ENCODE peak calls at places on chromosomes 2 and 18, in eight cellular contexts. P is choroid plexus epithelial cell, R is endothelial cell of umbilical vein, D is cardiac muscle cell, X is K562, G is pancreas, W is esophagus squamous epithelium, E is mucosa of descending colon. O is an unnamed sample.
A peak's percentile ranks its signal among the peaks of the same experiment; 100 is the strongest.

GRCh38 chr2:10380048-10380926 is 67.8 kb downstream of the ODC1 start:
- DNase-seq in P (peak; percentile 40), R (no peak), D (no peak), X (no peak), G (no peak), W (no peak), E (no peak), O (no peak)

GRCh38 chr2:24022324-24022974 is 12.6 kb downstream of the MFSD2B start:
- DNase-seq in P (no peak), R (no peak), D (no peak), X (no peak), G (no peak), W (no peak), E (no peak), O (no peak)

GRCh38 chr2:58967736-58968135 is 726.6 kb upstream of the FANCL start:
- DNase-seq in P (no peak), R (no peak), D (no peak), X (no peak), G (no peak), W (no peak), E (no peak), O (no peak)

GRCh38 chr18:8988262-8988871 is 114.1 kb upstream of the NDUFV2 start:
- DNase-seq in P (peak; percentile 78), R (peak; percentile 62), D (peak; percentile 72), X (peak; percentile 56), G (peak; percentile 66), W (no peak), E (peak; percentile 58), O (peak; percentile 77)

GRCh38 chr2:71925268-71926097 is 222.2 kb downstream of the CYP26B1 start:
- DNase-seq in P (peak; percentile 52), R (no peak), D (no peak), X (no peak), G (no peak), W (no peak), E (no peak), O (no peak)

GRCh38 chr18:23943903-23944624 is 70.5 kb upstream of the TTC39C start:
- DNase-seq in P (peak; percentile 66), R (no peak), D (no peak), X (no peak), G (no peak), W (no peak), E (no peak), O (peak; percentile 69)

GRCh38 chr2:16652296-16653082 is 13.1 kb downstream of the CYRIA start:
- DNase-seq in P (peak; percentile 77), R (no peak), D (no peak), X (no peak), G (no peak), W (no peak), E (no peak), O (peak; percentile 9)

GRCh38 chr2:145200307-145200706 is 680.4 kb upstream of the ZEB2 start:
- DNase-seq in P (no peak), R (no peak), D (no peak), X (no peak), G (no peak), W (no peak), E (no peak), O (no peak)

GRCh38 chr2:120100627-120101026 is 87.8 kb downstream of the EPB41L5 start:
- DNase-seq in P (no peak), R (no peak), D (no peak), X (no peak), G (no peak), W (no peak), E (no peak), O (no peak)

GRCh38 chr2:64819774-64820688 is 166.3 kb upstream of the SERTAD2 start:
- DNase-seq in P (no peak), R (no peak), D (no peak), X (no peak), G (no peak), W (no peak), E (no peak), O (no peak)

GRCh38 chr2:74441111-74441689 is 537 bp downstream of the RTKN start:
- DNase-seq in P (no peak), R (no peak), D (no peak), X (no peak), G (no peak), W (no peak), E (no peak), O (no peak)

GRCh38 chr2:74439373-74440004 is 2.2 kb downstream of the RTKN start:
- DNase-seq in P (no peak), R (no peak), D (no peak), X (no peak), G (no peak), W (no peak), E (no peak), O (no peak)

GRCh38 chr2:74440378-74441110 is 1.2 kb downstream of the RTKN start:
- DNase-seq in P (peak; percentile 77), R (peak; percentile 89), D (peak; percentile 95), X (peak; percentile 98), G (peak; percentile 92), W (no peak), E (peak; percentile 91), O (peak; percentile 80)

GRCh38 chr2:74438248-74438647 is 3.5 kb downstream of the RTKN start:
- DNase-seq in P (no peak), R (no peak), D (no peak), X (no peak), G (no peak), W (no peak), E (peak; percentile 3), O (no peak)

GRCh38 chr2:74440005-74440377 is 1.7 kb downstream of the RTKN start:
- DNase-seq in P (peak; percentile 46), R (peak; percentile 44), D (peak; percentile 50), X (peak; percentile 49), G (no peak), W (no peak), E (peak; percentile 70), O (peak; percentile 62)
- H3K4me3 ChIP-seq in P (peak overlapping the region; percentile 68), R (peak overlapping the region; percentile 47), D (peak overlapping the region; percentile 41), X (peak overlapping the region; percentile 41), G (peak overlapping the region; percentile 70), W (peak overlapping the region; percentile 58), E (no peak overlapping the region), O (peak overlapping the region; percentile 76)

GRCh38 chr2:14134737-14135136 is 497.8 kb upstream of the LRATD1 start:
- DNase-seq in P (no peak), R (no peak), D (no peak), X (no peak), G (no peak), W (no peak), E (no peak), O (no peak)

GRCh38 chr2:14132386-14132785 is 500.1 kb upstream of the LRATD1 start:
- DNase-seq in P (no peak), R (no peak), D (no peak), X (no peak), G (no peak), W (no peak), E (no peak), O (no peak)

GRCh38 chr2:14140009-14140408 is 492.5 kb upstream of the LRATD1 start:
- DNase-seq in P (no peak), R (no peak), D (no peak), X (no peak), G (no peak), W (no peak), E (no peak), O (no peak)

GRCh38 chr2:14136030-14136429 is 496.5 kb upstream of the LRATD1 start:
- DNase-seq in P (no peak), R (no peak), D (no peak), X (no peak), G (no peak), W (no peak), E (no peak), O (no peak)

GRCh38 chr2:14137643-14138042 is 494.9 kb upstream of the LRATD1 start:
- DNase-seq in P (peak; percentile 3), R (no peak), D (peak; percentile 33), X (no peak), G (no peak), W (no peak), E (no peak), O (no peak)
- TF ChIP-seq CTCF in P (peak; percentile 26), R (no peak), D (no peak), X (no peak), G (no peak), W (no peak), E (no peak), O (no peak)

GRCh38 chr2:78541451-78542267 is 483.8 kb upstream of the REG3G start:
- DNase-seq in P (no peak), R (no peak), D (no peak), X (peak; percentile 54), G (no peak), W (no peak), E (no peak), O (no peak)
- H3K4me3 ChIP-seq in P (no peak overlapping the region), R (no peak overlapping the region), D (no peak overlapping the region), X (peak overlapping the region; percentile 62), G (no peak overlapping the region), W (no peak overlapping the region), E (no peak overlapping the region), O (no peak overlapping the region)

DNA sequence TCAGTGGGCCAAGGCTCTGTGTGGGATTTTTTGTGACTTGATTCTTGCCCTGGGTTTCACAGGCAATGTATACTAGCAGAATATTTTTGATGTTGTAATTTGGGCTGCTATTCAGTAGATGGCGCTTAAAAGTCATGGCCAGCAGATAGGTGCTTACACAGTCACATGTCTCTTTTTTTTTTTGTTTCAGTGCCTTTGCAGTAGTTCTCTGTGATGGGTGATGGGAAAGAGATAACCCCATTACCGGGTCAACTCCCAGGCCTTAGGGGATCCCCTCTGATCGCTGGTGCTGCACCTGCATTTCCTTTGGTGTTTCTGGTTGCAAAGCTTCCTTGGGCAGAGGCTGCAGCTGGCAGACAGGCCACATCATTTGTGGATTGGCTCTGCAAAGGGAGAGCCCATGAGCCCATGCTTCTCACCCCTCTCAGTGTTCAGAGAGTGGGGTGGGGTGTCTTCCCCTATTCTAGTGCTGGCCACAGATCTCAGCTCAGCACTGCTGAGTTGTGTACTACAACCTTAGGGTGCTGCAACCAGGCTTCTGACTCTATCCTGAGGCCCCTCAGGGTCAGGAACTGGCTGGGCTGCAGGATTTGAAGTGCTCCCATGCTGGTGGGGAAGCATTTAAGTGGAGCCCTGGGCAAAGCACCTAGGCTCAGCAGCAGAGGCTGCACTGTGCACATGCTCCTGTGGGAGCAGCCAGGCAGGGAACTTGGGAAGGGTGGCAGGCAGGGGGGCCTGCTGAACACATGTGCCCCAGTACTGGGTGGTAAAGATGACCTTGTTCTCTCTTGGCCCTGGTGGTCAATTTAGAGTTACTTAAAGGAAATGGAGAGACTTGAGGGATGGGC is 219.8 kb upstream of the SPHKAP start:
- DNase-seq in P (peak; percentile 28), R (no peak), D (no peak), X (no peak), G (no peak), W (no peak), E (no peak), O (no peak)
- TF ChIP-seq CTCF in P (peak; percentile 36), R (no peak), D (no peak), X (no peak), G (no peak), W (no peak), E (no peak), O (no peak)

DNA sequence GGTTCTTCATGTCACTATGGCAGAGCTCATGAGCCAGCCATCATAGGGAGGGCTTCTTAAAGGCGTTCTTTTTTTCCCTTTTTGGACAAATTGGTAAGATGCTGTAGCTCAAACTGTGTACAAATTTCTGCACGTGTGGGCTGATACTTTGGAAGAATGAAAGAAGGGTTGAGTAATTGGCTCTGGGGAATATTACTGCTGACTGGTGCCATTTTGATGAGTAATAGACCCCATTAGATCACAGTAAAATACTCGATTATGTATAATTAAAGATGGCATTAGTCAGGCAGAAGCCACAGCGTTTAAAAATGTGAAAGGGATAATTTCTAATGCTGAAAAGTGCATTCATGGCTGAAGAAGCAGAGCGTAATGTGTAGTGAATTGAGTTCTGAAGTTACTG is 19.3 kb downstream of the SH3RF3 start:
- DNase-seq in P (no peak), R (no peak), D (no peak), X (no peak), G (no peak), W (no peak), E (no peak), O (peak; percentile 57)
- H3K4me3 ChIP-seq in P (no peak overlapping the region), R (no peak overlapping the region), D (no peak overlapping the region), X (no peak overlapping the region), G (no peak overlapping the region), W (no peak overlapping the region), E (no peak overlapping the region), O (no peak overlapping the region)

O was measured in fibroblast of the aortic adventitia.